ENCODE peak calls at places on chromosomes 5 and 9, in nine cellular contexts. Q is GM23248, S is H1, Z is ovary, I is A549, P is neural progenitor cell, H is mammary epithelial cell, D is lung, V is Panc1. M is an unnamed sample.

GRCh38 chr5:14937277-14937676 is 65.7 kb upstream of the ANKH start:
- DNase-seq in Q (no peak), S (no peak), Z (no peak), I (no peak), P (no peak), H (no peak), D (no peak), V (no peak), M (no peak)

GRCh38 chr9:128372188-128372641 is 1.0 kb downstream of the URM1 start:
- DNase-seq in Q (peak; percentile 44), S (no peak), Z (no peak), I (no peak), P (no peak), H (peak; percentile 44), D (no peak), V (no peak), M (no peak)

GRCh38 chr9:98719055-98719454 is 10.3 kb upstream of the GABBR2 start:
- DNase-seq in Q (no peak), S (no peak), Z (no peak), I (no peak), P (no peak), H (no peak), D (no peak), V (no peak), M (no peak)

GRCh38 chr9:101235105-101235866 is 149.5 kb downstream of the BAAT start:
- DNase-seq in Q (peak; percentile 33), S (no peak), Z (no peak), I (no peak), P (peak; percentile 58), H (peak; percentile 19), D (no peak), V (no peak), M (no peak)

GRCh38 chr5:178769617-178770290 is 39.3 kb upstream of the ZNF354A start:
- DNase-seq in Q (no peak), S (no peak), Z (no peak), I (no peak), P (no peak), H (no peak), D (no peak), V (no peak), M (peak; percentile 6)

GRCh38 chr9:97553141-97553540 is 51.7 kb downstream of the TMOD1 start:
- DNase-seq in Q (no peak), S (no peak), Z (no peak), I (no peak), P (no peak), H (no peak), D (no peak), V (no peak), M (peak; percentile 77)

GRCh38 chr9:69097053-69097452 is 61.5 kb downstream of the FXN start:
- DNase-seq in Q (peak; percentile 61), S (no peak), Z (no peak), I (no peak), P (no peak), H (peak; percentile 93), D (no peak), V (no peak), M (no peak)

GRCh38 chr5:1747803-1748085 is 51.9 kb downstream of the MRPL36 start:
- DNase-seq in Q (no peak), S (no peak), Z (peak; percentile 8), I (no peak), P (no peak), H (no peak), D (no peak), V (no peak), M (no peak)

GRCh38 chr5:92163906-92164305 is 780.8 kb upstream of the ARRDC3 start:
- DNase-seq in Q (no peak), S (no peak), Z (no peak), I (no peak), P (no peak), H (no peak), D (no peak), V (no peak), M (no peak)

GRCh38 chr5:73151733-73152410 is 21.1 kb upstream of the TMEM174 start:
- DNase-seq in Q (no peak), S (no peak), Z (no peak), I (no peak), P (no peak), H (no peak), D (no peak), V (no peak), M (no peak)

GRCh38 chr9:121944741-121945191 is 148.3 kb downstream of the TTLL11 start:
- DNase-seq in Q (peak; percentile 94), S (no peak), Z (no peak), I (no peak), P (no peak), H (peak; percentile 84), D (no peak), V (no peak), M (no peak)
- H3K4me1 ChIP-seq in Q (peaks cover 28% of the 10 kb centered on the region), S (peaks cover 1% of the 10 kb centered on the region), Z (no peaks in the 10 kb centered on the region), I (no peaks in the 10 kb centered on the region), P (peaks cover 5% of the 10 kb centered on the region), H (peaks cover 27% of the 10 kb centered on the region), D (no peaks in the 10 kb centered on the region), V (no peaks in the 10 kb centered on the region), M (peaks cover 1% of the 10 kb centered on the region)

GRCh38 chr9:127183814-127184582 is 61.6 kb upstream of the ANGPTL2 start:
- DNase-seq in Q (peak; percentile 89), S (no peak), Z (peak; percentile 33), I (no peak), P (no peak), H (no peak), D (no peak), V (no peak), M (no peak)
- H3K27ac ChIP-seq in Q (peak overlapping the region; percentile 99), S (no peak overlapping the region), Z (no peak overlapping the region), I (no peak overlapping the region), P (no peak overlapping the region), H (no peak overlapping the region), D (peak overlapping the region; percentile 84), V (no peak overlapping the region), M (no peak overlapping the region)

GRCh38 chr9:136994885-136995224 is 1.5 kb downstream of the CLIC3 start:
- DNase-seq in Q (no peak), S (no peak), Z (no peak), I (no peak), P (no peak), H (no peak), D (no peak), V (no peak), M (no peak)
- H3K4me1 ChIP-seq in Q (peaks cover 18% of the 10 kb centered on the region), S (peaks cover 5% of the 10 kb centered on the region), Z (peaks cover 14% of the 10 kb centered on the region), I (peaks cover 58% of the 10 kb centered on the region), P (peaks cover 12% of the 10 kb centered on the region), H (peaks cover 30% of the 10 kb centered on the region), D (no peaks in the 10 kb centered on the region), V (peaks cover 17% of the 10 kb centered on the region), M (peaks cover 72% of the 10 kb centered on the region)

DNA sequence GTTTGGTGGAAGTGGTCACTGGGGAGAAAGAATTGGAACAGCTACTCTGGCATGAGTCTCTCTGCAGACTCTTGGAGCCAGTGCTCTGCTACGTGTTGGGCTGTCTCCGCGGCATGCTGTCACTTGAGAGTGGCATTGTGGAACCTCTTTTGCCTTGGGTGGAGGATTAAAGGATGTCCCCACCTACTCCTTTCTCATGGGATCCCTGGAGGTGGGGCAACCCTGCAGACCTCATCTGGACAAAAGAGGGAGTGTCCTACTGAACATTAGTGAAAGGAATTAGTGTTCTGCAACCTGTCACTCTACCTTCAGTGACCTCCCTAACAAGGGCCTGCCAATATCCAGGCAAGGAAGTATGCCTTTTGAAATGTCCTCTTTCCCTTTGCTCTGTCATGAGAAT is 280.6 kb downstream of the PSAT1 start:
- DNase-seq in Q (no peak), S (no peak), Z (no peak), I (no peak), P (peak; percentile 64), H (no peak), D (no peak), V (no peak), M (no peak)
- H3K27ac ChIP-seq in Q (no peak overlapping the region), S (no peak overlapping the region), Z (no peak overlapping the region), I (no peak overlapping the region), P (no peak overlapping the region), H (no peak overlapping the region), D (no peak overlapping the region), V (no peak overlapping the region), M (no peak overlapping the region)

DNA sequence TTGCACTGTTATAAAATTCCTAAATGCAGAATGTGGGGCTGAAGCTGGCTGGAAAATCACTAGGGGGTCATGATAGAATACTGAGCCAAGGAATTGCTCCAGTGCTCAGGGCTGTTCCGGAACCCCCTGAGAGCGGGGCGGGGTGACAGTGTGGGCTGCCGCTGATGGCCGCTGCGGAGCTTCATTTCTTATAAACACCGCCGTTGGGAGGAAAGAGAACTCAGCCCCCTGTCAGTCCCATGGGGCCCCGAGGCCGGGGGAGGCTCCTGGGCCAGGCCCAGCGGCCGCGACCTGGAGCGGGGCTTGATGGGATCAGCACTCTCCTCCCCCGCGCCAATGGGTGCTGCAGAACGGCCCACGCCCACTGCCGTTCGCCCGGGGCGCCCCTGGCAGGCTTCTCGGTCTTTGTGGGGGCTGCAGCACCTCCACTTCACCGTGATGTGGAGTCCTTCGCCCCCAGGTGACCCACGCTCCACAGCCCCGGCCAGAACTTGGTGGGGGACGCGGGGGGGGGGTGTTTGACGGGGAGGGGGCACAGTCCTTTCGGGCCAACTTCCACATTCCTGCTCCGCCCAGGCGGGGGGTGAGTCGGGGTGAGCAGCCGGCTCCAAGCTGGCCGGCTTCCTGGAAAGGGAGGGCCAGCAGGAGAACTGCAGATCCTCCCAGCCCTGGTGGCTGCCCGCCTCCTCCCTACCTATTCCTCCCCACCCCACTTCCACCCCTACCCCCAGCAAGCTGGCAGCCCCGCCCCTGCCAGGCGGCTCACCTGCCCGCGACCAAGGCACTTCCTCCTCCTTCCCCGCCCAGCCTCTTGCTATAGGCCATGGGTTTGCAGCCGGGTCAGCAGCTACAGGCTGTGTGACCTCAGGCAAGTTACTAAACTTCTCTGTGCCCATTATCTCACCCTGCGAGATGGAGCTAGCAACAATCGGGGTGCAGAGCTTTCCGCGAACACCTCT is 5.4 kb upstream of the IRF1 start:
- DNase-seq in Q (peak; percentile 95), S (peak; percentile 89), Z (peak; percentile 94), I (peak; percentile 91), P (peak; percentile 80), H (peak; percentile 91), D (peak; percentile 97), V (no peak), M (peak; percentile 98)
- H3K4me1 ChIP-seq in Q (peaks cover 25% of the 10 kb centered on the region), S (peaks cover 12% of the 10 kb centered on the region), Z (peaks cover 13% of the 10 kb centered on the region), I (peaks cover 54% of the 10 kb centered on the region), P (no peaks in the 10 kb centered on the region), H (peaks cover 37% of the 10 kb centered on the region), D (peaks cover 7% of the 10 kb centered on the region), V (peaks cover 32% of the 10 kb centered on the region), M (peaks cover 38% of the 10 kb centered on the region)

GRCh38 chr9:591292-591691 is 250.2 kb upstream of the DMRT1 start:
- DNase-seq in Q (no peak), S (no peak), Z (no peak), I (no peak), P (no peak), H (peak; percentile 70), D (peak; percentile 66), V (no peak), M (peak; percentile 91)

GRCh38 chr9:592225-592624 is 249.3 kb upstream of the DMRT1 start:
- DNase-seq in Q (no peak), S (no peak), Z (no peak), I (no peak), P (peak; percentile 11), H (peak; percentile 58), D (no peak), V (no peak), M (no peak)

GRCh38 chr9:592733-593132 is 248.8 kb upstream of the DMRT1 start:
- DNase-seq in Q (no peak), S (no peak), Z (no peak), I (no peak), P (no peak), H (no peak), D (no peak), V (no peak), M (no peak)

GRCh38 chr9:589723-590122 is 251.8 kb upstream of the DMRT1 start:
- DNase-seq in Q (peak; percentile 40), S (no peak), Z (no peak), I (no peak), P (no peak), H (peak; percentile 11), D (no peak), V (no peak), M (no peak)

GRCh38 chr9:588952-589351 is 252.5 kb upstream of the DMRT1 start:
- DNase-seq in Q (no peak), S (no peak), Z (no peak), I (no peak), P (no peak), H (no peak), D (no peak), V (no peak), M (no peak)
- H3K27ac ChIP-seq in Q (no peak overlapping the region), S (no peak overlapping the region), Z (no peak overlapping the region), I (peak overlapping the region; percentile 67), P (no peak overlapping the region), H (no peak overlapping the region), D (peak overlapping the region; percentile 81), V (peak overlapping the region; percentile 65), M (no peak overlapping the region)